ENCODE peak calls at places on chromosomes 6 and 20, in six cellular contexts. T is AG04450, Q is small intestine, Y is brain microvascular endothelial cell, D is right atrium auricular region, N is cardiac muscle cell. W is an unnamed sample.

GRCh38 chr20:34953960-34954359 is 1.6 kb downstream of the GSS start:
- DNase-seq in D (no peak), Q (no peak), T (no peak), N (no peak), Y (no peak), W (no peak)

GRCh38 chr6:119614138-119614537 is 264.6 kb upstream of the MAN1A1 start:
- DNase-seq in D (no peak), T (no peak), N (no peak), Q (no peak), Y (no peak), W (no peak)

GRCh38 chr20:46117704-46118467 is at the start of gene CD40:
- DNase-seq in N (peak), T (no peak), Y (peak), Q (peak), D (peak), W (peak)

GRCh38 chr6:3918474-3918873 is 69.3 kb downstream of the FAM50B start:
- DNase-seq in Y (no peak), T (no peak), D (peak), N (no peak), Q (no peak), W (no peak)

GRCh38 chr20:32019156-32019510 is 8.9 kb downstream of the CCM2L start:
- DNase-seq in N (no peak), Q (no peak), D (no peak), Y (no peak), T (no peak), W (peak)

GRCh38 chr6:170082531-170083187 is 208.2 kb downstream of the DLL1 start:
- DNase-seq in T (no peak), Q (no peak), D (peak), Y (no peak), N (no peak), W (no peak)

GRCh38 chr20:50193169-50193850 is 2.7 kb downstream of the CEBPB start:
- DNase-seq in Y (no peak), T (no peak), D (no peak), Q (no peak), N (peak), W (no peak)

GRCh38 chr20:34604980-34605788 is 46.7 kb downstream of the MAP1LC3A start:
- DNase-seq in T (peak), N (peak), Q (no peak), Y (peak), D (no peak), W (no peak)

GRCh38 chr6:6707143-6707542 is 118.6 kb downstream of the LY86 start:
- DNase-seq in D (no peak), Y (no peak), N (no peak), Q (no peak), T (no peak), W (no peak)

GRCh38 chr6:150929403-150929802 is 63.9 kb downstream of the MTHFD1L start:
- DNase-seq in D (no peak), Y (no peak), N (no peak), T (no peak), Q (no peak), W (no peak)

GRCh38 chr6:41229716-41230115 is 1.6 kb downstream of the TREML4 start:
- DNase-seq in Y (no peak), N (no peak), T (no peak), Q (no peak), D (no peak), W (no peak)

GRCh38 chr20:17617212-17617867 is 47.5 kb downstream of the DSTN start:
- DNase-seq in Y (no peak), Q (peak), D (peak), T (no peak), N (peak), W (peak)

GRCh38 chr20:58107533-58107932 is 120.9 kb downstream of the ANKRD60 start:
- DNase-seq in D (no peak), Y (no peak), Q (no peak), N (no peak), T (no peak), W (no peak)

GRCh38 chr20:10739575-10739974 is 65.8 kb upstream of the JAG1 start:
- DNase-seq in D (no peak), Y (no peak), N (peak), Q (peak), T (no peak), W (no peak)

GRCh38 chr20:31979713-31980426 is 11.9 kb downstream of the XKR7 start:
- DNase-seq in D (no peak), N (peak), T (no peak), Y (no peak), Q (no peak), W (no peak)

GRCh38 chr20:50995506-50995905 is 27.4 kb downstream of the KCNG1 start:
- DNase-seq in Y (no peak), D (no peak), T (no peak), Q (no peak), N (peak), W (no peak)

GRCh38 chr6:55009114-55009513 is 162.5 kb downstream of the FAM83B start:
- DNase-seq in N (no peak), Y (no peak), Q (no peak), T (no peak), D (no peak), W (peak)

GRCh38 chr6:8149350-8149749 is 47.0 kb upstream of the EEF1E1 start:
- DNase-seq in Q (no peak), N (no peak), T (no peak), D (no peak), Y (no peak), W (no peak)

GRCh38 chr20:46520976-46521579 is 7.7 kb upstream of the ZNF334 start:
- DNase-seq in D (no peak), Y (peak), N (peak), T (peak), Q (peak), W (peak)

GRCh38 chr6:159170999-159171712 is 2.0 kb downstream of the FNDC1 start:
- DNase-seq in Y (peak), D (no peak), T (peak), N (peak), Q (no peak), W (no peak)

GRCh38 chr6:84779380-84779779 is 15.0 kb upstream of the TBX18 start:
- DNase-seq in T (no peak), D (no peak), N (no peak), Q (no peak), Y (no peak), W (no peak)

GRCh38 chr6:131023834-131024504 is 39.1 kb downstream of the EPB41L2 start:
- DNase-seq in N (peak), Q (no peak), T (peak), Y (peak), D (no peak), W (peak)

GRCh38 chr6:16244446-16244845 is 6.1 kb downstream of the GMPR start:
- DNase-seq in T (no peak), D (no peak), Q (no peak), Y (no peak), N (peak), W (no peak)

GRCh38 chr6:166489301-166490155 is 97.0 kb downstream of the RAMACL start:
- DNase-seq in T (no peak), Y (no peak), D (no peak), Q (no peak), N (no peak), W (no peak)

GRCh38 chr6:40395066-40395697 is 192.0 kb downstream of the LRFN2 start:
- DNase-seq in N (no peak), T (no peak), Y (no peak), D (no peak), Q (no peak), W (peak)

GRCh38 chr6:119034827-119035458 is 43.5 kb downstream of the FAM184A start:
- DNase-seq in T (no peak), D (no peak), Q (peak), N (peak), Y (no peak), W (peak)

GRCh38 chr6:26312501-26313390 is 52.3 kb upstream of the BTN3A2 start:
- DNase-seq in D (peak), T (no peak), Q (peak), Y (peak), N (peak), W (peak)

GRCh38 chr6:6221829-6222535 is 98.5 kb downstream of the F13A1 start:
- DNase-seq in Q (peak), T (no peak), D (no peak), N (no peak), Y (no peak), W (peak)

GRCh38 chr20:46073443-46073842 is 16.3 kb downstream of the NCOA5 start:
- DNase-seq in N (no peak), D (no peak), Y (no peak), Q (no peak), T (no peak), W (peak)

GRCh38 chr6:122953766-122954165 is 42.3 kb upstream of the CLVS2 start:
- DNase-seq in D (no peak), T (no peak), Q (no peak), N (no peak), Y (no peak), W (no peak)

GRCh38 chr6:160139420-160139851 is 17.8 kb downstream of the SLC22A1 start:
- DNase-seq in N (peak), Y (peak), D (peak), Q (no peak), T (peak), W (no peak)

GRCh38 chr6:148836751-148837150 is 89.9 kb downstream of the UST start:
- DNase-seq in Y (no peak), N (no peak), T (no peak), D (no peak), Q (no peak), W (no peak)

GRCh38 chr6:112237644-112238043 is 16.7 kb downstream of the LAMA4 start:
- DNase-seq in Q (no peak), T (peak), N (peak), Y (peak), D (peak), W (peak)

GRCh38 chr6:37432590-37432915 is 468 bp upstream of the CMTR1 start:
- DNase-seq in Q (no peak), Y (no peak), N (no peak), T (no peak), D (no peak), W (no peak)
- H3K4me3 ChIP-seq in Q (peak), Y (peak), N (peak), T (peak), D (peak), W (peak)

DNA sequence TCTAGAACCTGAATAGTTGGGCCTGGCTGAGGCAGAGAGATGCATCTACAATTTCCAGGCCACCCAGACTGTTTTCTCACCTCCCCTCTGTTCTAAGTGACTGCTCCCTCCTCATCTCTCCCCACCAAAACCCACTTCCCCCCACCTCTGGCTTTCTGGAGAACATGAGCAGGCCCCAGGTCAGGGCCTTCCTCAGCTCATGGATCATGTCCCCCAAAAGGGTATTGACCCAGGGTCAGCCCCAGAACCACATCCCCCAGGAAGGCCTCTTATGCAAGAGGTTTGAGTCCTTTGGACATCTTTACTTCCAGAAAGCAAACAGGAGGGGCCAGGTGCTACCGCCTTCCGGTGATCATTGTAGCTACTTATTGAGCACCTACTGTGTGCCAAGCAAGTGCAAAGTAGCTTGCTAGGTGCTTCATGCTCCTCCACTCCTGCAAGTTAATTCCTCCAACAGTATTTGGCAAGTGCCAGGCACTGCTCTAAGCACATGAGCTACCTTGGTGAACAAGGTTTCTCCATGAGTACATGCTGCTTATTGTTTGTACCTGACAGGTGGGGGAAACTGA is 2.4 kb downstream of the CPNE5 start:
- DNase-seq in T (no peak), D (no peak), N (no peak), Y (no peak), Q (no peak), W (no peak)
- H3K27ac ChIP-seq in T (no peak), D (peak), N (no peak), Y (no peak), Q (no peak), W (no peak)

DNA sequence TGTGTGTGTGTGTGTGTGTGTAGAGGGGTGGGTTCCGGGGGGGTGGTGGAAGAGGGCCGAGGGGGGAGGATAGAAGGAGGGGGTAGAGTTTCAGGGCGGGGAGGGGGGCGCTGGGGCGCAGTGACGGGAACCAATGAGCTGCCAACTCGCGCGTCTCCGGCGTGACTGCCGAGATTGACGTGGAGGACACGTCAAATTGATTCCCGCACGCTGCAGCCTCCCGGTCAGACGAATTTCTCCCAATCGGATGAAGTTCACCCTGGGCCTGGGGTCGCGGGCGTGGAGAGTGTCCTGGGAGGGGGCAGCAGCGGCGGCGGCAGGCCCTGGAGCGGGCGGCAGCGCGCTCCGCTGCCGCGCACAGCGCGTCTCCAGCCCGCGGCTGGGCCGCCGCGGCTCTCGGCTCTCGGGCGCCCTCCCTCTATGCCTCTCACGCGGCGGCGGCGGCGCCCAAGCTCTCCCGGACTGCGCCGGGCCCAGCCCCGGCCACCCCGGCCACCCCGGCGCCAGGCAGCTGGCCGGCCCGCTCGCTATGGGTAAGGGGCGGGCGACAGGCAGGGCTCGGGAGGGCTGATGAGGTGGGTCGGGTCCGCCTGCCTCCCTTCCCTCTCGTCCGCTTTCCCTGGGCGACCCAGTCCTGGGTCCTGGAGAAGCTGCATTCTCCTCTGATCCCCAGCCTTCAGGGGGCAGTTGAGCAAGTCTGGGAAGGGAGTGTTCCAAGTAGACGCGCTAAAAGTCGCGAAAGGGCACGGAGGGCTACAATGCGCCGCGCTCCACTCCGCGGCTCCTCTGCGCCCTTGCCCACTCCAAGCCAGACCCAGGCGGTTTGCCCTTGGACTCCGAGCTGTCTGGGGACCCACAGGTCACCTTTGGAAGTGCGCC is at the start of gene PAX1:
- DNase-seq in T (no peak), Q (no peak), N (peak), Y (no peak), D (no peak), W (no peak)
- H3K4me3 ChIP-seq in T (no peak), Q (no peak), N (peak), Y (no peak), D (no peak), W (no peak)

DNA sequence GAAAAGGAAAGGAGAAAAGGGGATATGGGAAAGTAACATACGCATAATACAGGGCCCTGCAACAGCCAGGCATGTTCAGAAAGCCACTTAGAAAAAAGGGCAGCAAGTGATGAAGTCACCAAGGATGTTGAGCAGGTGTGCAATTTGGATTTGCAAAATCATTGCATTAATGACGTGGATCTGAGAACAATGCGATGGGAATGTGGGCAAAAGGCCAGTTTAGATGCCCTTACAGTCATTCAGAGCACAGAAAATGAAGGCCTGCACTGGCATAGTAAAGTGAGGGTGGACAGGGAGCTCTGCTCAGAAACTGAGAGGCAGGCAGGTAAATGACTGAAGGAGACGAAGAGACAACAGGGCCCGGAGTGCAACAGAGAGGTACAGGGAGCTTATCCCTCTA is 123.7 kb upstream of the NHSL1 start:
- DNase-seq in Q (no peak), D (no peak), T (no peak), N (peak), Y (no peak), W (no peak)
- H3K27ac ChIP-seq in Q (no peak), D (no peak), T (no peak), N (no peak), Y (no peak), W (no peak)

DNA sequence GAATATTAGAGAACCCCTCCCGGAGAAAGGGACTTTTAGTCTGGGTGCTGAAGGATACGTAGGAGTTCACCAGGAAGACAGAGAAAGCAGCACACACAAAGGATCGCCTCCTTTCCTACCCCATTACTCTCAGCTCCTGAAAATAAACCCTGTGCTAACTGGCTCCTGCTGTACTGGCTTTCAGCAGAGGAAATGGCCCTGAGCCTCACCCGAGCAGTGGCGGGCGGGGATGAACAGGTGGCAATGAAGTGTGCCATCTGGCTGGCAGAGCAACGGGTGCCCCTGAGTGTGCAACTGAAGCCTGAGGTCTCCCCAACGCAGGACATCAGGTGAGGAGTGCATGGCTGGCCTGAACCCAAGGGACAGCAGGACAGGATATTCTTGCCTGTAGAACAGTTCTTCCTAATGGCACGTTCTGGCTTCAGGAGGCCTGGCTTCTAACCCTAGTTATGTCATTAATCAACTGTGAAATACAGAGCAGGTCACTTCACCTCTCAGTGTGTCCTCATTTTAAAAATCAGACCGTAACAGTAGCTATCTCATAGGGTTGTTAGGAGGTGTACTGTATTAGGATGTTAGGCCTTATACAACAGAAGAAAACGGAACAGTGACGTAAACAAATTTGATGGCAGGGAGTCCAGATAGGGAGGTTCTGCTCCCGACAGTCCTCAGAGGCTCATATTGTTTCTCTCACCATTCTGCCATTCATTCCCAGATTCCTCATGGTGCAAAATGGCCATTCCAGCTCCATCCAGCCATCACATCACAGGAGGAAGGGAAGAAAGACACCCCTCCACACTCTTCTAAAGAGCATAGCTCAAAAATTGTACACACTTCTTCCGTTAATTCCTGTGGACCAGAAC is 1.8 kb downstream of the RBCK1 start:
- DNase-seq in N (no peak), D (no peak), T (no peak), Q (peak), Y (no peak), W (no peak)
- H3K4me3 ChIP-seq in N (no peak), D (no peak), T (peak), Q (no peak), Y (peak), W (no peak)

DNA sequence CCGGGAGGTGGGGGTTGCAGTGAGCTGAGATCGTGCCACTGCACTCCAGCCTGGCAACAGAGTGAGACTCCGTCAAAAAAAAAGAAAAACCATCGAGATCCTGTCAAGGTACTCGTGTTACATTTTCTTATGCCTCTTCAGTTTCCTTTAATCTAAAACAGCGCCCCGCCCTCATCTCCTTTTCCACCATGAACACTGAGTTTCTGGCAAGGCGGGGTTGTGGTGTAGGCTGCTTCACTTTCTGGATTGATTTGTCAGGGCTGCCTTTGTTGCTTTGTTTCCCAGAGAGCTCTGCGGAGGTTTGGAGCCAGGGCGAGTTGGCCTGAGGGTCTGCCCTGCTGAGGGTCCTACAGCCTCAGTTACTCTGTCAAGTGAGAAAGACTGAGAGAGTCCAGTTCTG is 8.9 kb downstream of the ITPR3 start:
- DNase-seq in D (no peak), Q (no peak), Y (no peak), N (no peak), T (no peak), W (no peak)
- H3K27ac ChIP-seq in D (no peak), Q (peak), Y (no peak), N (no peak), T (no peak), W (no peak)